ENCODE peak calls at places on chromosome 11, in ten cellular contexts. K is A549; Z is renal cortical epithelial cell; I is dermis microvascular lymphatic vessel endothelial cell; R is activated T-cell treated with anti-CD3 and anti-CD28 coated beads, Interleukin-2, amount 50 U/mL, for 72 hours; A is AG04450; P is nephron progenitor cell; V is caudate nucleus; W is brain microvascular endothelial cell; X is HT1080. J is an unnamed sample.
A peak's percentile ranks its signal among the peaks of the same experiment; 100 is the strongest.

GRCh38 chr11:290621-291231 is 1.8 kb downstream of the PGGHG start:
- DNase-seq in I (no peak), X (no peak), P (no peak), R (no peak), Z (no peak), A (no peak), V (no peak), K (no peak), W (no peak), J (no peak)

GRCh38 chr11:6486938-6487337 is 5.6 kb downstream of the TIMM10B start:
- DNase-seq in V (no peak), R (no peak), K (no peak), W (no peak), Z (no peak), X (no peak), A (no peak), I (no peak), P (no peak), J (no peak)

GRCh38 chr11:66814678-66815077 is 28.6 kb upstream of the RCE1 start:
- DNase-seq in A (no peak), I (no peak), R (no peak), P (no peak), K (no peak), W (no peak), X (no peak), V (no peak), Z (no peak), J (no peak)

GRCh38 chr11:126307706-126308105 is 3.8 kb downstream of the DCPS start:
- DNase-seq in Z (peak; percentile 33), V (no peak), K (peak; percentile 40), R (no peak), W (peak; percentile 40), P (peak; percentile 50), X (peak; percentile 53), I (peak; percentile 60), A (no peak), J (no peak)

GRCh38 chr11:12669930-12670329 is 4.3 kb upstream of the TEAD1 start:
- DNase-seq in A (no peak), I (no peak), K (no peak), X (no peak), R (no peak), V (no peak), W (no peak), Z (no peak), P (no peak), J (no peak)

GRCh38 chr11:13344818-13345217 is 67.2 kb downstream of the BMAL1 start:
- DNase-seq in Z (no peak), P (no peak), I (no peak), X (peak; percentile 54), W (no peak), A (no peak), R (no peak), K (no peak), V (no peak), J (no peak)

GRCh38 chr11:118156531-118157185 is 4.0 kb upstream of the SCN4B start:
- DNase-seq in R (peak; percentile 19), W (no peak), K (no peak), A (no peak), Z (no peak), X (no peak), V (no peak), I (no peak), P (no peak), J (no peak)

GRCh38 chr11:101797335-101797734 is 117.5 kb upstream of the CEP126 start:
- DNase-seq in Z (peak; percentile 10), W (peak; percentile 14), V (no peak), A (no peak), X (peak; percentile 40), R (no peak), K (peak; percentile 1), I (peak; percentile 5), P (no peak), J (no peak)

GRCh38 chr11:121829159-121829643 is 286.8 kb downstream of the BLID start:
- DNase-seq in R (peak; percentile 12), V (no peak), P (no peak), K (no peak), X (peak; percentile 98), A (peak; percentile 96), W (peak; percentile 99), I (peak; percentile 86), Z (peak; percentile 15), J (peak; percentile 11)